ENCODE peak calls at places on chromosomes 12 and 14, in six cellular contexts. E, T, A, D, Z and S are unnamed samples.
A peak's percentile ranks its signal among the peaks of the same experiment; 100 is the strongest.

GRCh38 chr14:92922883-92923743 is at the start of gene CHGA:
- DNase-seq in E (peak; percentile 36), T (peak; percentile 76), A (peak; percentile 72), D (peak; percentile 57), Z (peak; percentile 52), S (no peak)

GRCh38 chr12:4133636-4134433 is 139.7 kb upstream of the CCND2 start:
- DNase-seq in E (no peak), T (no peak), A (no peak), D (peak; percentile 37), Z (peak; percentile 41), S (no peak)

GRCh38 chr12:25725874-25726273 is 172.8 kb upstream of the LMNTD1 start:
- DNase-seq in E (no peak), T (no peak), A (no peak), D (no peak), Z (no peak), S (no peak)

GRCh38 chr12:8077207-8077606 is 4.9 kb upstream of the NECAP1 start:
- DNase-seq in E (no peak), T (no peak), A (no peak), D (peak; percentile 54), Z (no peak), S (no peak)

GRCh38 chr14:78950654-78951053 is 780.5 kb downstream of the NRXN3 start:
- DNase-seq in E (no peak), T (no peak), A (no peak), D (no peak), Z (no peak), S (no peak)

GRCh38 chr14:52043690-52044089 is 25.2 kb downstream of the NID2 start:
- DNase-seq in E (peak; percentile 21), T (peak; percentile 50), A (peak; percentile 56), D (peak; percentile 25), Z (no peak), S (no peak)

GRCh38 chr14:34270361-34270760 is 191.7 kb downstream of the SPTSSA start:
- DNase-seq in E (no peak), T (no peak), A (no peak), D (no peak), Z (no peak), S (no peak)

GRCh38 chr12:80216890-80217559 is 117.7 kb downstream of the OTOGL start:
- DNase-seq in E (no peak), T (no peak), A (no peak), D (no peak), Z (no peak), S (no peak)

GRCh38 chr14:59377991-59378720 is 87.0 kb downstream of the GPR135 start:
- DNase-seq in E (no peak), T (peak; percentile 70), A (no peak), D (peak; percentile 14), Z (no peak), S (no peak)

GRCh38 chr14:50675597-50675996 is 7.5 kb upstream of the SAV1 start:
- DNase-seq in E (no peak), T (no peak), A (no peak), D (no peak), Z (no peak), S (no peak)

GRCh38 chr12:29414368-29414767 is 33.4 kb upstream of the ERGIC2 start:
- DNase-seq in E (no peak), T (no peak), A (no peak), D (no peak), Z (no peak), S (no peak)

GRCh38 chr12:64157610-64158009 is 64.5 kb downstream of the KICS2 start:
- DNase-seq in E (no peak), T (no peak), A (no peak), D (no peak), Z (no peak), S (no peak)

GRCh38 chr14:102608064-102608446 is 15.6 kb downstream of the RCOR1 start:
- DNase-seq in E (no peak), T (no peak), A (no peak), D (no peak), Z (no peak), S (no peak)

GRCh38 chr14:55329999-55330710 is 58.9 kb downstream of the FBXO34 start:
- DNase-seq in E (no peak), T (no peak), A (no peak), D (no peak), Z (no peak), S (no peak)

GRCh38 chr12:104291867-104292524 is 11.5 kb upstream of the EID3 start:
- DNase-seq in E (no peak), T (no peak), A (no peak), D (no peak), Z (no peak), S (no peak)

GRCh38 chr14:96202441-96203094 is 2.1 kb upstream of the BDKRB2 start:
- DNase-seq in E (no peak), T (no peak), A (no peak), D (no peak), Z (no peak), S (no peak)

GRCh38 chr12:109989380-109989779 is 6.8 kb downstream of the GIT2 start:
- DNase-seq in E (no peak), T (no peak), A (no peak), D (no peak), Z (no peak), S (no peak)

GRCh38 chr14:68458840-68459469 is 333.9 kb downstream of the ZFP36L1 start:
- DNase-seq in E (peak; percentile 95), T (no peak), A (peak; percentile 76), D (no peak), Z (peak; percentile 65), S (peak; percentile 30)

GRCh38 chr12:59973515-59973914 is 377.7 kb downstream of the SLC16A7 start:
- DNase-seq in E (no peak), T (no peak), A (no peak), D (no peak), Z (no peak), S (no peak)

GRCh38 chr12:69648476-69648875 is 37.8 kb upstream of the LRRC10 start:
- DNase-seq in E (peak; percentile 27), T (no peak), A (no peak), D (no peak), Z (no peak), S (no peak)

GRCh38 chr12:92544321-92544720 is 158.5 kb upstream of the PLEKHG7 start:
- DNase-seq in E (no peak), T (no peak), A (no peak), D (no peak), Z (no peak), S (no peak)

GRCh38 chr12:42135264-42135814 is 9.3 kb downstream of the GXYLT1 start:
- DNase-seq in E (no peak), T (no peak), A (no peak), D (peak; percentile 64), Z (no peak), S (no peak)

GRCh38 chr14:39090548-39091111 is 12.4 kb downstream of the SEC23A start:
- DNase-seq in E (no peak), T (no peak), A (no peak), D (no peak), Z (no peak), S (no peak)

GRCh38 chr14:25121342-25122129 is 71.6 kb upstream of the STXBP6 start:
- DNase-seq in E (peak; percentile 34), T (no peak), A (no peak), D (no peak), Z (no peak), S (peak; percentile 17)

GRCh38 chr12:110037315-110037714 is 11.0 kb downstream of the C12orf76 start:
- DNase-seq in E (no peak), T (no peak), A (no peak), D (no peak), Z (no peak), S (no peak)

GRCh38 chr14:105055334-105055733 is 9.9 kb downstream of the GPR132 start:
- DNase-seq in E (no peak), T (no peak), A (no peak), D (no peak), Z (no peak), S (no peak)

GRCh38 chr12:120628919-120629318 is 11.5 kb upstream of the CABP1 start:
- DNase-seq in E (peak; percentile 29), T (no peak), A (peak; percentile 24), D (no peak), Z (no peak), S (no peak)

DNA sequence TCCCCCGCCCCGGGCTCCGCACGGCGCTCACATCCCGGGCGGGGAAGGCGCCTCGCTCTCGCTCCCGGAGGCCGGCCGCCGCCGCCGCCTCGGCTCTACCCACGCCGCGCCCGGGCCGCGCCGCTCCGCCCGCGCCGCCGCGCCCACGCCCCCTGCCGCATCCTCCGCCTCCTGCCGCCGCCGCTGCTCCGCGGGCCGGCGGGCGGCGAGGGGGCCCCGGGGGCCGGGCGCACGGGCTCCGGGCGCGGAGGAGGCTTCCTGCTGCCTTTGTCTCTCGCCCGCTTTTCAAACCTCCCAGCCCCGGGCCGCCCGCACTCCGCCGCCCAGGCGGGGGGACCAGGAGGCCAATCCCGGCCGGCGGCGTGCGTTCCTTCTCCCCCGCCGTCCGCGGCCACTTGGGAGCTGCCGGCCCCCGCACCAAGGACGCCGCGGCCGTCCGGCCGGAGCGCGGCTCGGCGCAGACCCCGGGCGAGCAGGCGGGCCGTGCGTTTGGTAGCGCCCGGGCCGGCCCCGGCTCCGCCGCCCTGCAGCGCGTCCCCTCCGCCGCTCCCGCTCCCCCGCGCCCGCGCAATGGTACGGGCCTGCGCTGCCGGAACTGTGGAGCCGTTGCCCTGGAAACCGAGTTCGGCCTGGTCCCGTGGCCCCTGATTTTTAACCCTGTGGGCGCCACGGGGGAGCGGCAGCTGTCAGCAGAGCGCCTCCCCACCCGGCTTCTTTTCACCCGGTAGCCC is at the start of gene FBXL14:
- DNase-seq in E (peak; percentile 74), T (peak; percentile 93), A (peak; percentile 92), D (peak; percentile 92), Z (peak; percentile 94), S (peak; percentile 79)
- TF ChIP-seq POLR2A in E (no peak), T (peak; percentile 34), A (peak; percentile 41), D (peak; percentile 32), Z (no peak), S (peak; percentile 67)

GRCh38 chr14:100333867-100334266 is 10.7 kb downstream of the SLC25A47 start:
- DNase-seq in E (no peak), T (peak; percentile 14), A (no peak), D (no peak), Z (no peak), S (no peak)
- TF ChIP-seq POLR2A in E (no peak), T (no peak), A (no peak), D (no peak), Z (no peak), S (no peak)

GRCh38 chr12:449203-449602 is 10.5 kb upstream of the B4GALNT3 start:
- DNase-seq in E (no peak), T (no peak), A (no peak), D (no peak), Z (no peak), S (no peak)
- TF ChIP-seq POLR2A in E (no peak), T (no peak), A (no peak), D (no peak), Z (no peak), S (no peak)

GRCh38 chr14:22842211-22843122 is 6.1 kb downstream of the MMP14 start:
- DNase-seq in E (no peak), T (peak; percentile 33), A (no peak), D (no peak), Z (no peak), S (no peak)

GRCh38 chr14:22844221-22845102 is 8.1 kb downstream of the MMP14 start:
- DNase-seq in E (no peak), T (peak; percentile 33), A (no peak), D (no peak), Z (no peak), S (no peak)

GRCh38 chr14:22841769-22842168 is 5.4 kb downstream of the MMP14 start:
- DNase-seq in E (no peak), T (peak; percentile 14), A (no peak), D (no peak), Z (no peak), S (no peak)

GRCh38 chr14:22845103-22845394 is 8.7 kb downstream of the MMP14 start:
- DNase-seq in E (no peak), T (no peak), A (no peak), D (no peak), Z (no peak), S (no peak)

GRCh38 chr14:22843123-22843925 is 6.9 kb downstream of the MMP14 start:
- DNase-seq in E (no peak), T (peak; percentile 21), A (no peak), D (no peak), Z (no peak), S (no peak)
- TF ChIP-seq POLR2A in E (no peak), T (no peak), A (no peak), D (no peak), Z (no peak), S (no peak)